ENCODE peak calls at places on chromosomes 3 and 15, in seven cellular contexts. One of them, this sample, is unnamed.

GRCh38 chr3:55860040-55860439 is 372.9 kb upstream of the WNT5A start:
- DNase-seq in COLO829: no peak
- DNase-seq in upper lobe of right lung: no peak
- DNase-seq in uterus: no peak
- DNase-seq in NCI-H1092: peak
- DNase-seq in stimulated activated CD4-positive, alpha-beta T cell treated with anti-CD3 and anti-CD28 coated beads, Interleukin-4, amount 100 ng/mL, for 1 hour: no peak
- DNase-seq in effector CD4-positive, alpha-beta T cell: no peak
- DNase-seq in this sample: no peak

GRCh38 chr3:32154180-32154579 is 47.8 kb downstream of the GPD1L start:
- DNase-seq in COLO829: peak
- DNase-seq in upper lobe of right lung: no peak
- DNase-seq in uterus: no peak
- DNase-seq in NCI-H1092: no peak
- DNase-seq in stimulated activated CD4-positive, alpha-beta T cell treated with anti-CD3 and anti-CD28 coated beads, Interleukin-4, amount 100 ng/mL, for 1 hour: no peak
- DNase-seq in effector CD4-positive, alpha-beta T cell: no peak
- DNase-seq in this sample: no peak

GRCh38 chr3:44056446-44057240 is 185.0 kb upstream of the TOPAZ1 start:
- DNase-seq in COLO829: no peak
- DNase-seq in upper lobe of right lung: no peak
- DNase-seq in uterus: no peak
- DNase-seq in NCI-H1092: no peak
- DNase-seq in stimulated activated CD4-positive, alpha-beta T cell treated with anti-CD3 and anti-CD28 coated beads, Interleukin-4, amount 100 ng/mL, for 1 hour: no peak
- DNase-seq in effector CD4-positive, alpha-beta T cell: no peak
- DNase-seq in this sample: no peak

GRCh38 chr3:57864853-57865252 is 108.7 kb downstream of the SLMAP start:
- DNase-seq in COLO829: peak
- DNase-seq in upper lobe of right lung: no peak
- DNase-seq in uterus: no peak
- DNase-seq in NCI-H1092: no peak
- DNase-seq in stimulated activated CD4-positive, alpha-beta T cell treated with anti-CD3 and anti-CD28 coated beads, Interleukin-4, amount 100 ng/mL, for 1 hour: no peak
- DNase-seq in effector CD4-positive, alpha-beta T cell: no peak
- DNase-seq in this sample: no peak

GRCh38 chr15:81296673-81297072 is 27.3 kb downstream of the STARD5 start:
- DNase-seq in COLO829: no peak
- DNase-seq in upper lobe of right lung: peak
- DNase-seq in uterus: no peak
- DNase-seq in NCI-H1092: no peak
- DNase-seq in stimulated activated CD4-positive, alpha-beta T cell treated with anti-CD3 and anti-CD28 coated beads, Interleukin-4, amount 100 ng/mL, for 1 hour: peak
- DNase-seq in effector CD4-positive, alpha-beta T cell: peak
- DNase-seq in this sample: no peak

GRCh38 chr15:25234831-25235230 is 204.0 kb downstream of the UBE3A start:
- DNase-seq in COLO829: no peak
- DNase-seq in upper lobe of right lung: no peak
- DNase-seq in uterus: no peak
- DNase-seq in NCI-H1092: no peak
- DNase-seq in stimulated activated CD4-positive, alpha-beta T cell treated with anti-CD3 and anti-CD28 coated beads, Interleukin-4, amount 100 ng/mL, for 1 hour: no peak
- DNase-seq in effector CD4-positive, alpha-beta T cell: no peak
- DNase-seq in this sample: no peak

GRCh38 chr3:51982838-51983577 is at the start of gene ACY1:
- DNase-seq in COLO829: peak
- DNase-seq in upper lobe of right lung: peak
- DNase-seq in uterus: peak
- DNase-seq in NCI-H1092: no peak
- DNase-seq in stimulated activated CD4-positive, alpha-beta T cell treated with anti-CD3 and anti-CD28 coated beads, Interleukin-4, amount 100 ng/mL, for 1 hour: peak
- DNase-seq in effector CD4-positive, alpha-beta T cell: peak
- DNase-seq in this sample: no peak

GRCh38 chr3:160474416-160474838 is 24.8 kb upstream of the TRIM59 start:
- DNase-seq in COLO829: no peak
- DNase-seq in upper lobe of right lung: no peak
- DNase-seq in uterus: no peak
- DNase-seq in NCI-H1092: no peak
- DNase-seq in stimulated activated CD4-positive, alpha-beta T cell treated with anti-CD3 and anti-CD28 coated beads, Interleukin-4, amount 100 ng/mL, for 1 hour: no peak
- DNase-seq in effector CD4-positive, alpha-beta T cell: no peak
- DNase-seq in this sample: no peak

GRCh38 chr3:50324351-50325144 is 2.0 kb upstream of the HYAL2 start:
- DNase-seq in COLO829: peak
- DNase-seq in upper lobe of right lung: peak
- DNase-seq in uterus: peak
- DNase-seq in NCI-H1092: peak
- DNase-seq in stimulated activated CD4-positive, alpha-beta T cell treated with anti-CD3 and anti-CD28 coated beads, Interleukin-4, amount 100 ng/mL, for 1 hour: peak
- DNase-seq in effector CD4-positive, alpha-beta T cell: peak
- DNase-seq in this sample: no peak

GRCh38 chr3:172260381-172260780 is 187.9 kb downstream of the GHSR start:
- DNase-seq in COLO829: no peak
- DNase-seq in upper lobe of right lung: no peak
- DNase-seq in uterus: no peak
- DNase-seq in NCI-H1092: no peak
- DNase-seq in stimulated activated CD4-positive, alpha-beta T cell treated with anti-CD3 and anti-CD28 coated beads, Interleukin-4, amount 100 ng/mL, for 1 hour: no peak
- DNase-seq in effector CD4-positive, alpha-beta T cell: no peak
- DNase-seq in this sample: no peak

GRCh38 chr15:71526061-71526460 is 284.3 kb upstream of the NR2E3 start:
- DNase-seq in COLO829: no peak
- DNase-seq in upper lobe of right lung: no peak
- DNase-seq in uterus: no peak
- DNase-seq in NCI-H1092: no peak
- DNase-seq in stimulated activated CD4-positive, alpha-beta T cell treated with anti-CD3 and anti-CD28 coated beads, Interleukin-4, amount 100 ng/mL, for 1 hour: no peak
- DNase-seq in effector CD4-positive, alpha-beta T cell: no peak
- DNase-seq in this sample: no peak

GRCh38 chr15:100766225-100767001 is 113.2 kb upstream of the ALDH1A3 start:
- DNase-seq in COLO829: no peak
- DNase-seq in upper lobe of right lung: peak
- DNase-seq in uterus: no peak
- DNase-seq in NCI-H1092: no peak
- DNase-seq in stimulated activated CD4-positive, alpha-beta T cell treated with anti-CD3 and anti-CD28 coated beads, Interleukin-4, amount 100 ng/mL, for 1 hour: no peak
- DNase-seq in effector CD4-positive, alpha-beta T cell: no peak
- DNase-seq in this sample: no peak

GRCh38 chr3:133117342-133117741 is 79.2 kb downstream of the TMEM108 start:
- DNase-seq in COLO829: no peak
- DNase-seq in upper lobe of right lung: no peak
- DNase-seq in uterus: no peak
- DNase-seq in NCI-H1092: peak
- DNase-seq in stimulated activated CD4-positive, alpha-beta T cell treated with anti-CD3 and anti-CD28 coated beads, Interleukin-4, amount 100 ng/mL, for 1 hour: no peak
- DNase-seq in effector CD4-positive, alpha-beta T cell: no peak
- DNase-seq in this sample: peak

GRCh38 chr3:59469948-59470723 is 420.3 kb upstream of the CFAP20DC start:
- DNase-seq in COLO829: no peak
- DNase-seq in upper lobe of right lung: no peak
- DNase-seq in uterus: no peak
- DNase-seq in NCI-H1092: no peak
- DNase-seq in stimulated activated CD4-positive, alpha-beta T cell treated with anti-CD3 and anti-CD28 coated beads, Interleukin-4, amount 100 ng/mL, for 1 hour: no peak
- DNase-seq in effector CD4-positive, alpha-beta T cell: no peak
- DNase-seq in this sample: no peak

GRCh38 chr3:46668116-46668515 is 25.4 kb downstream of the ALS2CL start:
- DNase-seq in COLO829: no peak
- DNase-seq in upper lobe of right lung: peak
- DNase-seq in uterus: peak
- DNase-seq in NCI-H1092: no peak
- DNase-seq in stimulated activated CD4-positive, alpha-beta T cell treated with anti-CD3 and anti-CD28 coated beads, Interleukin-4, amount 100 ng/mL, for 1 hour: no peak
- DNase-seq in effector CD4-positive, alpha-beta T cell: no peak
- DNase-seq in this sample: no peak

This sample was measured in NCI-H2107.